ENCODE peak calls at places on chromosomes 11 and 22, in ten cellular contexts. G is brain microvascular endothelial cell, B is AG10803, K is Peyer's patch, L is LNCaP clone FGC, A is fibroblast of the aortic adventitia, M is psoas muscle, Y is GM10248, E is progenitor cell of endocrine pancreas, X is astrocyte of the cerebellum. O is an unnamed sample.

GRCh38 chr11:117908261-117908895 is 20.8 kb downstream of the TMPRSS13 start:
- DNase-seq in X (no peak), A (no peak), M (peak; percentile 39), L (no peak), B (no peak), K (no peak), G (no peak), E (no peak), Y (no peak), O (no peak)

GRCh38 chr11:70074701-70075100 is 3.4 kb upstream of the ANO1 start:
- DNase-seq in E (no peak), B (no peak), A (no peak), K (peak; percentile 31), L (no peak), Y (no peak), X (no peak), M (no peak), G (no peak), O (no peak)

GRCh38 chr11:110349109-110349996 is 52.9 kb upstream of the RDX start:
- DNase-seq in L (no peak), X (no peak), K (no peak), E (no peak), A (no peak), B (no peak), Y (peak; percentile 64), M (no peak), G (no peak), O (no peak)

GRCh38 chr11:118202599-118203422 is 22.0 kb downstream of the JAML start:
- DNase-seq in L (no peak), K (peak; percentile 87), M (no peak), X (no peak), Y (no peak), G (no peak), B (no peak), E (no peak), A (no peak), O (no peak)

GRCh38 chr22:31618057-31618456 is 44.0 kb downstream of the PISD start:
- DNase-seq in A (no peak), E (no peak), K (peak; percentile 60), L (no peak), X (no peak), Y (no peak), M (no peak), G (no peak), B (no peak), O (no peak)

GRCh38 chr11:95058622-95059021 is 8.1 kb upstream of the SRSF8 start:
- DNase-seq in E (no peak), G (no peak), A (no peak), L (no peak), Y (no peak), B (peak; percentile 33), M (no peak), X (no peak), K (no peak), O (no peak)

GRCh38 chr22:46055176-46055850 is 78.4 kb upstream of the WNT7B start:
- DNase-seq in Y (no peak), X (no peak), M (peak; percentile 86), B (peak; percentile 61), L (no peak), G (no peak), K (peak; percentile 73), E (no peak), A (peak; percentile 48), O (no peak)

GRCh38 chr11:3162410-3163240 is 2.5 kb downstream of the OSBPL5 start:
- DNase-seq in G (no peak), E (no peak), K (peak; percentile 44), X (no peak), Y (no peak), A (no peak), L (no peak), M (peak; percentile 43), B (no peak), O (no peak)

GRCh38 chr11:94151903-94152677 is 23.4 kb downstream of the PANX1 start:
- DNase-seq in G (peak; percentile 87), L (no peak), Y (no peak), B (peak; percentile 74), M (peak; percentile 61), K (no peak), E (no peak), A (peak; percentile 80), X (no peak), O (no peak)

GRCh38 chr11:43712676-43713075 is 32.1 kb downstream of the HSD17B12 start:
- DNase-seq in B (no peak), X (no peak), G (no peak), M (no peak), K (no peak), A (no peak), Y (no peak), L (no peak), E (no peak), O (no peak)

GRCh38 chr11:71452354-71453020 is 516 bp upstream of the NADSYN1 start:
- DNase-seq in X (no peak), Y (no peak), E (peak; percentile 31), M (peak; percentile 66), A (peak; percentile 33), B (peak; percentile 62), K (peak; percentile 62), G (peak; percentile 37), L (peak; percentile 49), O (no peak)

GRCh38 chr11:102955624-102956023 is at the start of gene MMP13:
- DNase-seq in G (no peak), Y (no peak), A (no peak), M (no peak), L (peak; percentile 10), X (peak; percentile 87), E (no peak), K (no peak), B (no peak), O (no peak)

GRCh38 chr11:18011633-18012313 is 1.1 kb downstream of the SERGEF start:
- DNase-seq in X (no peak), M (peak; percentile 46), K (no peak), L (no peak), G (no peak), E (no peak), Y (no peak), B (no peak), A (peak; percentile 3), O (no peak)

GRCh38 chr11:117220568-117220967 is 11.3 kb downstream of the PCSK7 start:
- DNase-seq in M (peak; percentile 83), G (no peak), L (no peak), X (no peak), E (no peak), Y (no peak), B (no peak), K (peak; percentile 49), A (no peak), O (no peak)

GRCh38 chr11:70672991-70673670 is 274.8 kb downstream of the CTTN start:
- DNase-seq in E (no peak), A (no peak), G (no peak), M (no peak), X (no peak), Y (no peak), B (no peak), L (no peak), K (no peak), O (no peak)

GRCh38 chr22:45805413-45805812 is 133.8 kb downstream of the ATXN10 start:
- DNase-seq in G (peak; percentile 17), L (no peak), K (no peak), X (no peak), A (peak; percentile 72), B (peak; percentile 33), E (no peak), M (no peak), Y (no peak), O (no peak)

GRCh38 chr22:19800761-19801244 is 40.2 kb downstream of the TBX1 start:
- DNase-seq in L (no peak), G (peak; percentile 24), M (peak; percentile 67), B (peak; percentile 51), X (no peak), E (no peak), Y (no peak), A (peak; percentile 25), K (no peak), O (no peak)
- TF ChIP-seq CTCF in L (peak; percentile 28), G (peak; percentile 75), M (peak; percentile 27), B (peak; percentile 52), X (peak; percentile 56), E (peak; percentile 51), Y (no peak), A (peak; percentile 34), K (no peak), O (peak; percentile 48)

GRCh38 chr11:131762346-131763110 is 392.1 kb downstream of the NTM start:
- DNase-seq in X (no peak), L (no peak), B (no peak), K (no peak), A (no peak), M (no peak), Y (no peak), E (no peak), G (no peak), O (no peak)
- TF ChIP-seq CTCF in X (no peak), L (no peak), B (no peak), K (no peak), A (no peak), M (no peak), Y (no peak), E (no peak), G (no peak), O (no peak)

DNA sequence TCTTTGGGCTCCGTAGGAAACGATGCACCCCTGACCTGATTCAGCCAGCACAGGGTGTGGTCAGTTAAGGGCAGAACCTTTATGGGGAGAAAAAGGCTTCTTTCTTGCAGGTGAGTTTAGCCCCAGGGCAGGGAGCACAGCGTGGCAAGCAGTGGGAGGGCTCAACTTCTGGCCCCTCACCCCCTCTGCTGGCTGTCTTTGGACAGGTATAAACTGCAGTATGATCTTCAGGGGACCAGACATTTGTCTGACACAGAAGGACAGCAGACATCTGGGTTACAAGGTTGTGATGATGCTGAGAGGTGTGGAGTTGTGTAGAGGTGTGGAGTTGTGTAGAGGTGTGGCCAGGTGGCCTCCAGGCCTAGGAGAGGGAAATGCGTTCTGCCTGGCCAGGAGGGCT is 324.0 kb upstream of the PLET1 start:
- DNase-seq in K (no peak), A (no peak), M (no peak), L (no peak), G (no peak), Y (no peak), X (no peak), E (no peak), B (no peak), O (no peak)
- TF ChIP-seq CTCF in K (no peak), A (no peak), M (peak; percentile 8), L (peak; percentile 54), G (peak; percentile 42), Y (peak; percentile 22), X (peak; percentile 14), E (peak; percentile 35), B (peak; percentile 4), O (peak; percentile 32)

DNA sequence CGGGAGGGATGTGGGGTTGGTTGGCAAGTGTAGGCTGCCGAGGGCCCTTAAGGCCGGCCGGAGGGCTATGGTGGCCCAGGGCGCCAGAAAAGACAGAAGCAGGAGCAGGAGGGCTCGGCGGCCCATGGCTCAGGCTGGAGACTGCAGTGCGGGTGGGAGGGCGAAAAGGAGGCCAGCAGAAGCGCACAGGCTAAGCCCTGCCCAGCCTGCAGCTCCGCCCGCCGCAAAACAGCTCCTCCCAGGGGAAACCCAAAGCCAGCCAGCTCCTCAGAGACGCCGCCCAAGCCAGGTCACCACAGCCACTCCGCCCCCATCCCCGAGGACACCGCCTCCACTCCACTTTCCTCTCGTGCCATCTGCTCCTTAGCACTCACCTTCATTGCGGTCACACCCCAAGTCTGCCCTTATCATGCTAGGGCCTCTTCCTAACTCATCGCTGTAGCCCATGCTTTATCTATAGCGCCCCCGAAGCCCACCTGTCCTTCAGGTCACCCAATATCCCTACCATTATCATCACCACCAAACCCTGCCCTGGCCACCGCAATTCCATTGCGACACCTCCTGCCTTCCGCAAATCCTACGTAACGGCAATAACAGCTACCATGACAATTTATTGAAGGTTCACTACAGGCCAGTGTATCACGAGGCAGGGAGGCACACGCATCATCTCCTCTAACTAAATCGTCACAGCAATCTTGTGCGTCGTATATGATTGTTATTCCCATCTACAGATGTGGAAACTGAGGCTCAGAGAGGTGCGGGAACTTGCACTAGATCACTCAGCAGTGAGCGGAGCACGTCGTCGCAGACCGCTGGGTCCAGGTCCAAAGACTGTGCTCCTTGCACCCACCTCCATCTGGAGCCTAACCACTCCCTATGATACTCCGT is at the start of gene PRCP:
- DNase-seq in E (peak; percentile 81), M (peak; percentile 95), B (peak; percentile 87), G (peak; percentile 91), X (peak; percentile 64), A (peak; percentile 81), K (peak; percentile 96), Y (peak; percentile 94), L (peak; percentile 88), O (peak; percentile 94)
- TF ChIP-seq CTCF in E (no peak), M (no peak), B (peak; percentile 5), G (peak; percentile 15), X (no peak), A (no peak), K (no peak), Y (no peak), L (no peak), O (peak; percentile 13)